ENCODE peak calls at places on chromosomes 11 and 22, in eight cellular contexts. One of them, this sample, is unnamed.

GRCh38 chr11:82682003-82682751 is 51.5 kb downstream of the FAM181B start:
- DNase-seq in keratinocyte: peak; percentile 9
- DNase-seq in upper lobe of right lung: no peak
- DNase-seq in PC-3: peak; percentile 92
- DNase-seq in fibroblast of mammary gland: peak; percentile 75
- DNase-seq in fibroblast of lung: peak; percentile 63
- DNase-seq in heart left ventricle: peak; percentile 12
- DNase-seq in CD8-positive, alpha-beta T cell: no peak
- DNase-seq in this sample: peak; percentile 82

GRCh38 chr11:64539711-64540420 is 51.2 kb upstream of the SLC22A12 start:
- DNase-seq in PC-3: no peak
- DNase-seq in keratinocyte: no peak
- DNase-seq in fibroblast of lung: no peak
- DNase-seq in upper lobe of right lung: no peak
- DNase-seq in CD8-positive, alpha-beta T cell: no peak
- DNase-seq in heart left ventricle: no peak
- DNase-seq in fibroblast of mammary gland: no peak
- DNase-seq in this sample: no peak

GRCh38 chr11:134020598-134020997 is 48.3 kb upstream of the JAM3 start:
- DNase-seq in heart left ventricle: no peak
- DNase-seq in CD8-positive, alpha-beta T cell: no peak
- DNase-seq in fibroblast of mammary gland: no peak
- DNase-seq in fibroblast of lung: no peak
- DNase-seq in keratinocyte: no peak
- DNase-seq in upper lobe of right lung: no peak
- DNase-seq in PC-3: no peak
- DNase-seq in this sample: no peak

GRCh38 chr11:119832536-119832935 is 103.5 kb upstream of the NECTIN1 start:
- DNase-seq in PC-3: peak; percentile 6
- DNase-seq in fibroblast of mammary gland: peak; percentile 65
- DNase-seq in CD8-positive, alpha-beta T cell: no peak
- DNase-seq in heart left ventricle: peak; percentile 16
- DNase-seq in keratinocyte: no peak
- DNase-seq in upper lobe of right lung: no peak
- DNase-seq in fibroblast of lung: peak; percentile 42
- DNase-seq in this sample: no peak

GRCh38 chr11:1336836-1337646 is 27.6 kb upstream of the TOLLIP start:
- DNase-seq in fibroblast of lung: no peak
- DNase-seq in PC-3: no peak
- DNase-seq in keratinocyte: no peak
- DNase-seq in fibroblast of mammary gland: no peak
- DNase-seq in upper lobe of right lung: peak; percentile 79
- DNase-seq in CD8-positive, alpha-beta T cell: peak; percentile 77
- DNase-seq in heart left ventricle: no peak
- DNase-seq in this sample: no peak

GRCh38 chr11:2306971-2307732 is 5.3 kb downstream of the TSPAN32 start:
- DNase-seq in CD8-positive, alpha-beta T cell: no peak
- DNase-seq in fibroblast of mammary gland: peak; percentile 69
- DNase-seq in keratinocyte: no peak
- DNase-seq in PC-3: no peak
- DNase-seq in fibroblast of lung: peak; percentile 45
- DNase-seq in heart left ventricle: peak; percentile 26
- DNase-seq in upper lobe of right lung: peak; percentile 63
- DNase-seq in this sample: no peak

GRCh38 chr11:89181111-89181510 is 3.4 kb downstream of the TYR start:
- DNase-seq in heart left ventricle: no peak
- DNase-seq in CD8-positive, alpha-beta T cell: no peak
- DNase-seq in PC-3: no peak
- DNase-seq in fibroblast of lung: no peak
- DNase-seq in fibroblast of mammary gland: no peak
- DNase-seq in keratinocyte: no peak
- DNase-seq in upper lobe of right lung: no peak
- DNase-seq in this sample: no peak

GRCh38 chr11:103091024-103091423 is 936 bp downstream of the DCUN1D5 start:
- DNase-seq in upper lobe of right lung: no peak
- DNase-seq in fibroblast of mammary gland: no peak
- DNase-seq in CD8-positive, alpha-beta T cell: no peak
- DNase-seq in PC-3: peak; percentile 35
- DNase-seq in fibroblast of lung: peak; percentile 8
- DNase-seq in heart left ventricle: no peak
- DNase-seq in keratinocyte: no peak
- DNase-seq in this sample: peak; percentile 11

GRCh38 chr22:33785283-33785991 is 134.8 kb downstream of the LARGE1 start:
- DNase-seq in keratinocyte: peak; percentile 54
- DNase-seq in fibroblast of lung: peak; percentile 73
- DNase-seq in CD8-positive, alpha-beta T cell: no peak
- DNase-seq in fibroblast of mammary gland: peak; percentile 86
- DNase-seq in heart left ventricle: no peak
- DNase-seq in upper lobe of right lung: no peak
- DNase-seq in PC-3: peak; percentile 17
- DNase-seq in this sample: peak; percentile 61

GRCh38 chr11:6674856-6675255 is 8.3 kb downstream of the MRPL17 start:
- DNase-seq in fibroblast of mammary gland: no peak
- DNase-seq in upper lobe of right lung: no peak
- DNase-seq in fibroblast of lung: no peak
- DNase-seq in heart left ventricle: no peak
- DNase-seq in PC-3: no peak
- DNase-seq in keratinocyte: no peak
- DNase-seq in CD8-positive, alpha-beta T cell: no peak
- DNase-seq in this sample: no peak

GRCh38 chr11:126890561-126890960 is 110.0 kb downstream of the KIRREL3 start:
- DNase-seq in PC-3: no peak
- DNase-seq in heart left ventricle: no peak
- DNase-seq in keratinocyte: no peak
- DNase-seq in upper lobe of right lung: no peak
- DNase-seq in fibroblast of lung: no peak
- DNase-seq in fibroblast of mammary gland: no peak
- DNase-seq in CD8-positive, alpha-beta T cell: no peak
- DNase-seq in this sample: no peak

GRCh38 chr22:46631113-46631512 is 10.9 kb downstream of the GRAMD4 start:
- DNase-seq in keratinocyte: no peak
- DNase-seq in fibroblast of lung: no peak
- DNase-seq in upper lobe of right lung: no peak
- DNase-seq in PC-3: no peak
- DNase-seq in CD8-positive, alpha-beta T cell: no peak
- DNase-seq in fibroblast of mammary gland: no peak
- DNase-seq in heart left ventricle: no peak
- DNase-seq in this sample: no peak

GRCh38 chr11:120057595-120058581 is 80.0 kb downstream of the TRIM29 start:
- DNase-seq in keratinocyte: peak; percentile 9
- DNase-seq in PC-3: peak; percentile 51
- DNase-seq in CD8-positive, alpha-beta T cell: no peak
- DNase-seq in heart left ventricle: no peak
- DNase-seq in fibroblast of mammary gland: peak; percentile 21
- DNase-seq in upper lobe of right lung: no peak
- DNase-seq in fibroblast of lung: peak; percentile 73
- DNase-seq in this sample: peak; percentile 10

GRCh38 chr11:2748814-2749554 is 49.2 kb upstream of the KCNQ1OT1 start:
- DNase-seq in keratinocyte: no peak
- DNase-seq in CD8-positive, alpha-beta T cell: no peak
- DNase-seq in PC-3: no peak
- DNase-seq in fibroblast of mammary gland: no peak
- DNase-seq in heart left ventricle: no peak
- DNase-seq in upper lobe of right lung: peak; percentile 45
- DNase-seq in fibroblast of lung: no peak
- DNase-seq in this sample: no peak

GRCh38 chr11:102518296-102519094 is 12.1 kb downstream of the MMP7 start:
- DNase-seq in CD8-positive, alpha-beta T cell: no peak
- DNase-seq in heart left ventricle: no peak
- DNase-seq in fibroblast of lung: peak; percentile 36
- DNase-seq in upper lobe of right lung: no peak
- DNase-seq in keratinocyte: no peak
- DNase-seq in fibroblast of mammary gland: no peak
- DNase-seq in PC-3: peak; percentile 29
- DNase-seq in this sample: no peak

GRCh38 chr11:44574620-44575287 is 9.3 kb downstream of the CD82 start:
- DNase-seq in fibroblast of lung: peak; percentile 98
- DNase-seq in upper lobe of right lung: no peak
- DNase-seq in heart left ventricle: no peak
- DNase-seq in PC-3: peak; percentile 57
- DNase-seq in keratinocyte: no peak
- DNase-seq in CD8-positive, alpha-beta T cell: no peak
- DNase-seq in fibroblast of mammary gland: peak; percentile 95
- DNase-seq in this sample: peak; percentile 93
- H3K4me3 ChIP-seq in fibroblast of lung: no peak overlapping the region
- H3K4me3 ChIP-seq in upper lobe of right lung: no peak overlapping the region
- H3K4me3 ChIP-seq in heart left ventricle: no peak overlapping the region
- H3K4me3 ChIP-seq in PC-3: no peak overlapping the region
- H3K4me3 ChIP-seq in keratinocyte: no peak overlapping the region
- H3K4me3 ChIP-seq in CD8-positive, alpha-beta T cell: no peak overlapping the region
- H3K4me3 ChIP-seq in fibroblast of mammary gland: no peak overlapping the region
- H3K4me3 ChIP-seq in this sample: no peak overlapping the region

DNA sequence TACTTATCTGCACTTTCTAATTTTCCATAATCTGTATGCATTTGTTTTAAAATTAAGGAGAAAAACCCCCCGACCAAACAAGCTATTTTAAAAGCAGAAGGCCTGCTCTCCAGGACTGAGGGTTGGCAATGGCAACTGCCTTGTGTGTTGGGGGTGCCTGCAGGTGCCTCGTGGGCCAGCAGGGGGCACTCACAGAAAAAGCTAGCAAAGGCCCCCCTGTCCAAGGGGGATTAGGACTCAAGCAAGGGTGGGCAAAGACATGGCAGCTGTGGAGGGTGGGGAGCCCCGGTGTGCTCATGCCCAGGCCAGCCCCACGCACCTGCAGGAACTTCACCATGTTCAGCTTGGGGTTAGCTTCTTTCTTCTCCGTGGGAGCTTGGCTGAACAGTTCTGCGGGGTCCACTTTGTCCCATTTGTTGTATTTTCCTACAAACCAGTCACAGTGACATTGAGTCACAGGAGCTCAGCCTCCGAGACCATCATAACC is 10.3 kb downstream of the TOP3B start:
- DNase-seq in CD8-positive, alpha-beta T cell: peak; percentile 65
- DNase-seq in upper lobe of right lung: no peak
- DNase-seq in heart left ventricle: no peak
- DNase-seq in fibroblast of lung: no peak
- DNase-seq in PC-3: peak; percentile 31
- DNase-seq in keratinocyte: no peak
- DNase-seq in fibroblast of mammary gland: peak; percentile 35
- DNase-seq in this sample: peak; percentile 36
- TF ChIP-seq CTCF in CD8-positive, alpha-beta T cell: peak; percentile 94
- TF ChIP-seq CTCF in upper lobe of right lung: peak; percentile 78
- TF ChIP-seq CTCF in heart left ventricle: peak; percentile 61
- TF ChIP-seq CTCF in fibroblast of lung: peak; percentile 91
- TF ChIP-seq CTCF in PC-3: peak; percentile 83
- TF ChIP-seq CTCF in keratinocyte: peak; percentile 71
- TF ChIP-seq CTCF in fibroblast of mammary gland: peak; percentile 86
- TF ChIP-seq CTCF in this sample: peak; percentile 91

GRCh38 chr11:71406681-71407080 is 41.5 kb downstream of the DHCR7 start:
- DNase-seq in heart left ventricle: no peak
- DNase-seq in keratinocyte: no peak
- DNase-seq in CD8-positive, alpha-beta T cell: no peak
- DNase-seq in upper lobe of right lung: no peak
- DNase-seq in fibroblast of lung: no peak
- DNase-seq in fibroblast of mammary gland: no peak
- DNase-seq in PC-3: no peak
- DNase-seq in this sample: no peak
- H3K4me3 ChIP-seq in heart left ventricle: no peak overlapping the region
- H3K4me3 ChIP-seq in keratinocyte: no peak overlapping the region
- H3K4me3 ChIP-seq in CD8-positive, alpha-beta T cell: no peak overlapping the region
- H3K4me3 ChIP-seq in upper lobe of right lung: no peak overlapping the region
- H3K4me3 ChIP-seq in fibroblast of lung: no peak overlapping the region
- H3K4me3 ChIP-seq in fibroblast of mammary gland: no peak overlapping the region
- H3K4me3 ChIP-seq in PC-3: no peak overlapping the region
- H3K4me3 ChIP-seq in this sample: no peak overlapping the region

GRCh38 chr11:32870676-32871075 is 21.9 kb upstream of the QSER1 start:
- DNase-seq in CD8-positive, alpha-beta T cell: peak; percentile 52
- DNase-seq in keratinocyte: no peak
- DNase-seq in PC-3: peak; percentile 38
- DNase-seq in fibroblast of mammary gland: no peak
- DNase-seq in upper lobe of right lung: no peak
- DNase-seq in heart left ventricle: no peak
- DNase-seq in fibroblast of lung: no peak
- DNase-seq in this sample: peak; percentile 8
- TF ChIP-seq CTCF in CD8-positive, alpha-beta T cell: peak; percentile 23
- TF ChIP-seq CTCF in keratinocyte: peak; percentile 49
- TF ChIP-seq CTCF in PC-3: peak; percentile 53
- TF ChIP-seq CTCF in fibroblast of mammary gland: peak; percentile 36
- TF ChIP-seq CTCF in upper lobe of right lung: peak; percentile 36
- TF ChIP-seq CTCF in heart left ventricle: no peak
- TF ChIP-seq CTCF in fibroblast of lung: peak; percentile 29
- TF ChIP-seq CTCF in this sample: peak; percentile 34

GRCh38 chr11:8090756-8091155 is 9.7 kb downstream of the TUB start:
- DNase-seq in fibroblast of lung: peak; percentile 32
- DNase-seq in upper lobe of right lung: no peak
- DNase-seq in CD8-positive, alpha-beta T cell: no peak
- DNase-seq in fibroblast of mammary gland: peak; percentile 49
- DNase-seq in PC-3: peak; percentile 30
- DNase-seq in keratinocyte: no peak
- DNase-seq in heart left ventricle: no peak
- DNase-seq in this sample: peak; percentile 48

GRCh38 chr11:8094656-8095055 is 13.6 kb downstream of the TUB start:
- DNase-seq in upper lobe of right lung: no peak
- DNase-seq in CD8-positive, alpha-beta T cell: peak; percentile 19
- DNase-seq in fibroblast of lung: no peak
- DNase-seq in fibroblast of mammary gland: no peak
- DNase-seq in PC-3: no peak
- DNase-seq in keratinocyte: no peak
- DNase-seq in heart left ventricle: peak; percentile 4
- DNase-seq in this sample: no peak

GRCh38 chr11:8091671-8092070 is 10.7 kb downstream of the TUB start:
- DNase-seq in keratinocyte: no peak
- DNase-seq in heart left ventricle: no peak
- DNase-seq in fibroblast of lung: no peak
- DNase-seq in CD8-positive, alpha-beta T cell: no peak
- DNase-seq in fibroblast of mammary gland: no peak
- DNase-seq in PC-3: no peak
- DNase-seq in upper lobe of right lung: no peak
- DNase-seq in this sample: no peak

GRCh38 chr11:8093931-8094575 is 13.0 kb downstream of the TUB start:
- DNase-seq in fibroblast of lung: no peak
- DNase-seq in keratinocyte: no peak
- DNase-seq in CD8-positive, alpha-beta T cell: peak; percentile 36
- DNase-seq in PC-3: no peak
- DNase-seq in upper lobe of right lung: no peak
- DNase-seq in heart left ventricle: no peak
- DNase-seq in fibroblast of mammary gland: no peak
- DNase-seq in this sample: no peak

DNA sequence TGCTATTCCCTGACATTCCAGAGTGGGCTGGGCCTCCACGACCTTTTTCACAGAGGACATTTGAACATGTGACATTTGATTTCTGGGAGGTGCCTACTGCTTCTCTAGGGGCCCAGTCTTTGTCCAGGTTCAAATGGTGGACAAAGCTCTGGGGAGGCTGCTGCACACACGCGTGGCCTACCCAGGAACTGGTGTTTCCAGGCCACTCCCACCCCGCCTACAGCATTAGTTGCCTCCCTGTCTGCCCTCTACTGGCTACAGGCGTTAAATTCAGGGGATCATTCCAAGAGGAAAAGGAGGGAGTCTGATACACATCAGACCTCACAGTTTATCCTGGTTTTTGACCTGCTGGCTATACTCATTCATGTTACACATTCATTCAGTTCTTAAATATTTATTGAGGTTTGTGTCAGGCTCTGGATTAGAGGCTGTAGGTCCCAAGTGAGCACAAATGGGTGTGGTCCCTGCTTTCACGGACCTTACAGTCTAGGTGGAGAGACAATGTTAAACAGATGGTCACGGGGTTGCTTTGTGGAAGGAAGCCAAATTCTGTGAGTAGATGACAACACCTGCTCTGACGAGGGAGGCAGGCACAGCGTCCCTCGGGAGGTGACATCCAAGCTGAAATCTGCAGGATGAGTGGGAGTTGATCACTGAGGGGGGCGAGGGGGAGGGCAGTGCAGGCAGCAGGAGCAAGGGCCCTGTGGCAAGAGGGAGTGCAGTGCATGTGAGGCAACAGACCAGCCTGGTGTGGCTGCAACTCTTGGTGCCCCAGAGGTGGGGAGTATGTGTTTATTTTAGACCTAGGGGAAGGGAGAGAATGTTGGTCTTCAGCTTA is 11.8 kb downstream of the TUB start:
- DNase-seq in CD8-positive, alpha-beta T cell: no peak
- DNase-seq in heart left ventricle: peak; percentile 64
- DNase-seq in upper lobe of right lung: no peak
- DNase-seq in fibroblast of mammary gland: peak; percentile 78
- DNase-seq in PC-3: peak; percentile 76
- DNase-seq in keratinocyte: peak; percentile 46
- DNase-seq in fibroblast of lung: peak; percentile 57
- DNase-seq in this sample: peak; percentile 72
- H3K4me3 ChIP-seq in CD8-positive, alpha-beta T cell: no peak overlapping the region
- H3K4me3 ChIP-seq in heart left ventricle: no peak overlapping the region
- H3K4me3 ChIP-seq in upper lobe of right lung: no peak overlapping the region
- H3K4me3 ChIP-seq in fibroblast of mammary gland: no peak overlapping the region
- H3K4me3 ChIP-seq in PC-3: no peak overlapping the region
- H3K4me3 ChIP-seq in keratinocyte: no peak overlapping the region
- H3K4me3 ChIP-seq in fibroblast of lung: no peak overlapping the region
- H3K4me3 ChIP-seq in this sample: no peak overlapping the region